ENCODE peak calls at places on chromosomes 11 and 22, in five cellular contexts. T, I, K, V and C are unnamed samples.

GRCh38 chr11:8317164-8317563 is 53.5 kb upstream of the LMO1 start:
- DNase-seq in T (no peak), I (no peak), K (no peak), V (no peak), C (no peak)

GRCh38 chr11:12556155-12556554 is 118.1 kb upstream of the TEAD1 start:
- DNase-seq in T (no peak), I (no peak), K (no peak), V (no peak), C (no peak)

GRCh38 chr11:34339149-34340064 is 18.4 kb downstream of the ABTB2 start:
- DNase-seq in T (no peak), I (no peak), K (no peak), V (no peak), C (no peak)

GRCh38 chr11:79366218-79366617 is 74.6 kb downstream of the TENM4 start:
- DNase-seq in T (no peak), I (no peak), K (no peak), V (no peak), C (no peak)

GRCh38 chr11:103228807-103229206 is 119.6 kb downstream of the DYNC2H1 start:
- DNase-seq in T (no peak), I (no peak), K (no peak), V (no peak), C (no peak)

GRCh38 chr22:19527321-19527721 is 3.1 kb upstream of the CLDN5 start:
- DNase-seq in T (no peak), I (no peak), K (no peak), V (no peak), C (no peak)

GRCh38 chr22:39493759-39494158 is 8.3 kb upstream of the MIEF1 start:
- DNase-seq in T (no peak), I (no peak), K (no peak), V (peak), C (no peak)

GRCh38 chr11:125931681-125932080 is 14.2 kb upstream of the VSIG10L2 start:
- DNase-seq in T (no peak), I (no peak), K (no peak), V (no peak), C (no peak)

GRCh38 chr22:35476341-35476740 is 64.3 kb upstream of the RASD2 start:
- DNase-seq in T (no peak), I (no peak), K (no peak), V (no peak), C (no peak)

GRCh38 chr22:25564979-25565677 is 653 bp downstream of the GRK3 start:
- DNase-seq in T (peak), I (no peak), K (no peak), V (no peak), C (no peak)

GRCh38 chr11:113614097-113614496 is 92.0 kb downstream of the TMPRSS5 start:
- DNase-seq in T (no peak), I (no peak), K (no peak), V (no peak), C (no peak)

GRCh38 chr11:6505577-6506240 is 8.6 kb downstream of the DNHD1 start:
- DNase-seq in T (no peak), I (no peak), K (no peak), V (peak), C (no peak)

GRCh38 chr22:20584872-20585639 is 77.6 kb downstream of the MED15 start:
- DNase-seq in T (peak), I (no peak), K (peak), V (no peak), C (no peak)

GRCh38 chr11:75667268-75667830 is 1.5 kb downstream of the MAP6 start:
- DNase-seq in T (peak), I (no peak), K (no peak), V (peak), C (peak)

GRCh38 chr11:34263462-34264186 is 94.2 kb downstream of the ABTB2 start:
- DNase-seq in T (peak), I (no peak), K (peak), V (no peak), C (no peak)

GRCh38 chr11:47591764-47592163 is 2.4 kb downstream of the C1QTNF4 start:
- DNase-seq in T (no peak), I (no peak), K (no peak), V (no peak), C (no peak)

GRCh38 chr11:34072831-34073230 is 21.3 kb downstream of the CAPRIN1 start:
- DNase-seq in T (no peak), I (no peak), K (no peak), V (no peak), C (no peak)

GRCh38 chr11:85813721-85814120 is 2.8 kb upstream of the SYTL2 start:
- DNase-seq in T (no peak), I (no peak), K (peak), V (no peak), C (no peak)

GRCh38 chr22:46776486-46776826 is 14.0 kb downstream of the TBC1D22A start:
- DNase-seq in T (no peak), I (no peak), K (no peak), V (no peak), C (no peak)

GRCh38 chr11:7657306-7658025 is 15.8 kb downstream of the CYB5R2 start:
- DNase-seq in T (peak), I (no peak), K (peak), V (peak), C (no peak)

GRCh38 chr22:44827666-44828065 is 75.3 kb downstream of the ARHGAP8 start:
- DNase-seq in T (no peak), I (no peak), K (no peak), V (no peak), C (no peak)

GRCh38 chr11:34214961-34215805 is 109.8 kb downstream of the NAT10 start:
- DNase-seq in T (no peak), I (no peak), K (no peak), V (no peak), C (no peak)

GRCh38 chr11:36431429-36432092 is 78.5 kb downstream of the TRAF6 start:
- DNase-seq in T (peak), I (no peak), K (peak), V (peak), C (no peak)

GRCh38 chr11:9687736-9688494 is 24.0 kb downstream of the SWAP70 start:
- DNase-seq in T (peak), I (no peak), K (no peak), V (no peak), C (no peak)

GRCh38 chr22:38513063-38513462 is 7.0 kb upstream of the DDX17 start:
- DNase-seq in T (no peak), I (no peak), K (no peak), V (no peak), C (peak)

GRCh38 chr11:46912526-46913150 is 5.7 kb downstream of the LRP4 start:
- DNase-seq in T (no peak), I (no peak), K (peak), V (no peak), C (no peak)

GRCh38 chr11:12239396-12240298 is 129.3 kb downstream of the MICAL2 start:
- DNase-seq in T (peak), I (no peak), K (no peak), V (no peak), C (no peak)

GRCh38 chr22:37273126-37273845 is 9.0 kb upstream of the CYTH4 start:
- DNase-seq in T (no peak), I (peak), K (no peak), V (peak), C (no peak)

GRCh38 chr22:29719894-29720645 is at the start of gene CABP7:
- DNase-seq in T (no peak), I (no peak), K (no peak), V (no peak), C (no peak)

GRCh38 chr11:123249354-123249753 is 54.3 kb upstream of the CLMP start:
- DNase-seq in T (no peak), I (no peak), K (no peak), V (no peak), C (no peak)

GRCh38 chr11:81725691-81726090 is 1008.0 kb downstream of the FAM181B start:
- DNase-seq in T (no peak), I (no peak), K (no peak), V (no peak), C (no peak)

GRCh38 chr22:40128989-40129388 is 48.7 kb upstream of the TNRC6B start:
- DNase-seq in T (no peak), I (peak), K (no peak), V (no peak), C (peak)